ENCODE peak calls at places on chromosomes 5 and 9, in five cellular contexts. S, J, I, Q and B are unnamed samples.

GRCh38 chr5:34001231-34001935 is 6.5 kb downstream of the AMACR start:
- DNase-seq in S (peak), J (peak), Q (peak), I (no peak), B (peak)

GRCh38 chr9:128271112-128271511 is 4.7 kb downstream of the GOLGA2 start:
- DNase-seq in Q (no peak), I (peak), J (peak), S (peak), B (no peak)

GRCh38 chr9:93634311-93635185 is 58.2 kb downstream of the PHF2 start:
- DNase-seq in Q (no peak), S (no peak), I (no peak), J (no peak), B (no peak)

GRCh38 chr5:12592228-12592627 is 688.0 kb upstream of the CTNND2 start:
- DNase-seq in J (no peak), I (no peak), Q (no peak), S (no peak), B (no peak)

GRCh38 chr5:123790226-123790625 is 278.2 kb downstream of the CSNK1G3 start:
- DNase-seq in S (no peak), I (no peak), Q (no peak), J (no peak), B (no peak)

GRCh38 chr9:34564617-34565016 is 24.9 kb downstream of the CNTFR start:
- DNase-seq in S (no peak), I (no peak), Q (no peak), J (no peak), B (no peak)

GRCh38 chr5:149054416-149054815 is 8.4 kb downstream of the SH3TC2 start:
- DNase-seq in Q (no peak), I (no peak), S (no peak), J (no peak), B (peak)

GRCh38 chr5:108905818-108906217 is 158.1 kb downstream of the FER start:
- DNase-seq in Q (peak), S (peak), I (peak), J (no peak), B (no peak)

GRCh38 chr5:58264276-58264675 is 195.6 kb downstream of the PLK2 start:
- DNase-seq in I (no peak), Q (no peak), S (no peak), J (no peak), B (peak)

GRCh38 chr5:68272289-68272688 is 56.7 kb downstream of the PIK3R1 start:
- DNase-seq in S (no peak), J (no peak), I (no peak), Q (no peak), B (peak)

GRCh38 chr5:37254581-37254980 is 5.4 kb upstream of the CPLANE1 start:
- DNase-seq in S (no peak), J (no peak), I (no peak), Q (no peak), B (no peak)

GRCh38 chr9:19331877-19332276 is 48.2 kb downstream of the RPS6 start:
- DNase-seq in I (no peak), Q (no peak), S (no peak), J (no peak), B (no peak)

GRCh38 chr5:54563083-54563761 is 45.7 kb downstream of the SNX18 start:
- DNase-seq in Q (no peak), I (peak), J (no peak), S (peak), B (no peak)

GRCh38 chr9:31519011-31519410 is 865.4 kb upstream of the ACO1 start:
- DNase-seq in I (no peak), Q (no peak), J (no peak), S (peak), B (peak)

GRCh38 chr9:130043654-130044623 is 950 bp upstream of the FNBP1 start:
- DNase-seq in Q (peak), J (peak), I (no peak), S (no peak), B (peak)

GRCh38 chr9:124248066-124248465 is 9.7 kb upstream of the NEK6 start:
- DNase-seq in Q (no peak), J (no peak), I (no peak), S (no peak), B (peak)

GRCh38 chr9:16139781-16140180 is 586.9 kb downstream of the CCDC171 start:
- DNase-seq in S (no peak), J (no peak), I (no peak), Q (no peak), B (peak)

GRCh38 chr5:177973066-177973635 is 22.9 kb downstream of the PROP1 start:
- DNase-seq in S (peak), I (peak), J (no peak), Q (no peak), B (no peak)

GRCh38 chr5:124740991-124741583 is 5.4 kb downstream of the ZNF608 start:
- DNase-seq in S (peak), I (peak), Q (peak), J (no peak), B (peak)

GRCh38 chr5:96854067-96854466 is 22.2 kb upstream of the ERAP2 start:
- DNase-seq in Q (no peak), J (no peak), S (no peak), I (no peak), B (no peak)

GRCh38 chr5:7271728-7272127 is 124.2 kb upstream of the ADCY2 start:
- DNase-seq in Q (no peak), I (no peak), J (no peak), S (no peak), B (no peak)

GRCh38 chr9:124267271-124267807 is 9.6 kb downstream of the NEK6 start:
- DNase-seq in I (peak), J (peak), S (peak), Q (peak), B (peak)

GRCh38 chr5:12704955-12705354 is 800.7 kb upstream of the CTNND2 start:
- DNase-seq in S (peak), Q (no peak), I (peak), J (no peak), B (no peak)

GRCh38 chr5:111781200-111781599 is 24.2 kb upstream of the NREP start:
- DNase-seq in Q (peak), I (peak), J (peak), S (no peak), B (peak)

GRCh38 chr5:123125953-123126352 is 36.9 kb downstream of the PRDM6 start:
- DNase-seq in S (peak), Q (peak), I (no peak), J (no peak), B (peak)

GRCh38 chr5:59746261-59746765 is 147.2 kb downstream of the PDE4D start:
- DNase-seq in Q (peak), S (peak), I (peak), J (no peak), B (peak)

GRCh38 chr5:1460054-1460682 is 14.9 kb upstream of the SLC6A3 start:
- DNase-seq in I (no peak), S (no peak), Q (no peak), J (no peak), B (no peak)

GRCh38 chr9:128047231-128047630 is 19.9 kb downstream of the NAIF1 start:
- DNase-seq in S (no peak), I (no peak), J (no peak), Q (no peak), B (no peak)

GRCh38 chr5:1058549-1058945 is 49.9 kb downstream of the NKD2 start:
- DNase-seq in Q (no peak), J (no peak), I (no peak), S (no peak), B (no peak)

GRCh38 chr9:131181091-131181681 is 55.8 kb downstream of the NUP214 start:
- DNase-seq in S (no peak), I (no peak), J (no peak), Q (no peak), B (no peak)

GRCh38 chr9:111825468-111826145 is 30.9 kb upstream of the SHOC1 start:
- DNase-seq in S (peak), J (no peak), I (peak), Q (no peak), B (peak)

GRCh38 chr5:95842955-95843544 is 20.5 kb upstream of the GLRX start:
- DNase-seq in J (peak), I (no peak), S (no peak), Q (peak), B (peak)

GRCh38 chr9:81890104-81890503 is 38.1 kb upstream of the SPATA31D4 start:
- DNase-seq in Q (no peak), I (no peak), J (no peak), S (peak), B (peak)

GRCh38 chr5:107518219-107519015 is 152.3 kb downstream of the EFNA5 start:
- DNase-seq in Q (peak), S (no peak), J (no peak), I (no peak), B (no peak)

GRCh38 chr9:1530681-1531080 is 480.5 kb downstream of the DMRT2 start:
- DNase-seq in J (no peak), S (no peak), I (no peak), Q (no peak), B (no peak)

GRCh38 chr5:176822041-176822425 is 11.7 kb downstream of the UNC5A start:
- DNase-seq in S (no peak), J (no peak), Q (no peak), I (peak), B (no peak)

GRCh38 chr5:134738963-134739661 is 764 bp downstream of the CAMLG start:
- DNase-seq in J (no peak), S (peak), Q (peak), I (peak), B (peak)

DNA sequence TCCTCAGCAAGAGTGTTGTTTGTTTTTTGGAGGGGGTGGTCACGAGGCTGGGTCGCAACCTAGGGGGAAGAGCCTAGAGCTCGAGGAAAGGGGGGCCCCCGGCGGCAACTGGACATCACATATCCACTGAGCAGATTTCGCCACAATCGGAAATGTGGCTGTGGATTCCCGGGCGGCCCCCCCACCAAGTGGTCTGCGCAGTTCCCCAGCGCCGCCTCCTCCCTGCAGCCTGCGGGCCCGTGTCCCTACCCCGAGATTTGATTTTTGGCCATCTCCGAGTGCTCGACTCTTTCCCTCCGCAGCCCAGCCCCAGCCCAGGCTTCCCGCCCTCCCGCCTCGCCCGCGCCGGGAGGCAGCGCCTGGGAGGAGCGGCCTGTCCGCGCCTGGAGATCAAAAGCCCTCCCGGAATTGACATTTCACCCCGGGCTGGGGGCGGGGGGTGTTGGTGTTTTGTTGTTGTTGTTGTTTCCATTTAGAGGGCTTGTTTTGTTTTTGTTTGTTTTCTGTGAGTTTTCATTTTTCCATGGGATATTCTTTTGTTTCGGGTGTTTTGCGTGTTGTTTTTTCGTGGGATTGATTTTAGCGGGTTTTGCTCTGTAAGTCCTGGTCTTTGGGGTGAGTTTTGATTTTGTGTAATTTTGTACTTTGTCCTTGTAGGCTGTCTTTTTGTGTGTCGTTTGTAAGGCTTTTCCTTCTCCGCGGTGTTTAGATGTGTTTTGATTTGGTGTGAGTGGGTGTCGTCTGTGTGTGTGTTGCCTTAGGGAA is 1.6 kb upstream of the PAX5 start:
- DNase-seq in J (no peak), I (no peak), S (no peak), Q (peak), B (no peak)
- H3K4me3 ChIP-seq in J (no peak), I (no peak), S (no peak), Q (no peak), B (no peak)

DNA sequence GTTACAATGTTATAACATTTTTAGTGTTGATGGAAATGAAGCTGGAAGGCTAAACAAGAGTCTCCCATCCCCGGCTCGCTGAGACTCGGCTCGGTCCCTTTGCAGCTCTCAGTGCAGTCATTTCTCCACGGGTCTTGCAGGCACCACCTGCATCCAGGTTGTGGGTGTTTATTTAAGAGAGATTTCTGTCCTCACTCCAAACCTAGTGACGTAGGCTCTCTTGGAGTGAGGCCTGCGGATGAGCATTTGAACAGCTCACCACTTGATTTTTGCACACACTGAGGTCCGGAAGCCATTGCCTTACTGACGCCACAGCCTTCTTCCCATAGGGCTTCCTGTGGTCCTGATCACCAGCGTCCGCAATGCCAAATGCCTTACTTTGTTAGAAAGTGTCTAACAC is 197.7 kb upstream of the OTULINL start:
- DNase-seq in I (no peak), S (no peak), J (no peak), Q (no peak), B (no peak)
- TF ChIP-seq CTCF in I (no peak), S (no peak), J (no peak), Q (no peak), B (no peak)

DNA sequence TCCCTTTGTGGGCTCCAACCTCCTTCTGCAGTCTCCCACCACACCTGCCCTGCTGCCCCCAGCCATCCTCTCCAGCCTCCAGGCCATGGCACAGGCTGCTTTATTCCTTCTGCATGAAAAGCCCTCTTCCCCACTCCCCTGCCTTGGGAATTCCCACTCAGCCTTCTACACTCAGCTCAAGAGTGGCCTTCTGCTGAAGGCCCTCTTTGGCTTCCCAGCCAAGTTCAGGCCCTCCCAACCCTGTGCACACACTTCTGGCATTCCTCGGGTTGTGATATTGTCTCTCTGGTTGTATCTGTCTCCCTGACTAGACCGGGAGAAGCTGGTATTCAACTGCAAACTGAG is 5.7 kb downstream of the SHB start:
- DNase-seq in Q (no peak), J (no peak), S (no peak), I (no peak), B (no peak)
- H3K4me3 ChIP-seq in Q (no peak), J (no peak), S (no peak), I (no peak), B (peak)

GRCh38 chr5:129271309-129271708 is 176.8 kb downstream of the ISOC1 start:
- DNase-seq in Q (no peak), J (no peak), I (peak), S (peak), B (peak)
- TF ChIP-seq CTCF in Q (no peak), J (no peak), I (peak), S (peak), B (peak)

GRCh38 chr9:21031091-21031817 is at the start of gene HACD4:
- DNase-seq in I (peak), J (peak), Q (peak), S (peak), B (peak)

GRCh38 chr9:21029661-21030060 is 1.8 kb downstream of the HACD4 start:
- DNase-seq in S (no peak), J (no peak), I (no peak), Q (no peak), B (no peak)

GRCh38 chr9:21030389-21031035 is 928 bp downstream of the HACD4 start:
- DNase-seq in I (no peak), S (peak), Q (peak), J (no peak), B (peak)

GRCh38 chr9:21028476-21028875 is 3.0 kb downstream of the HACD4 start:
- DNase-seq in J (no peak), Q (no peak), S (no peak), I (no peak), B (no peak)

GRCh38 chr9:21031818-21032203 is 371 bp upstream of the HACD4 start:
- DNase-seq in S (no peak), I (no peak), Q (no peak), J (no peak), B (no peak)
- H3K4me3 ChIP-seq in S (peak), I (no peak), Q (peak), J (peak), B (peak)

DNA sequence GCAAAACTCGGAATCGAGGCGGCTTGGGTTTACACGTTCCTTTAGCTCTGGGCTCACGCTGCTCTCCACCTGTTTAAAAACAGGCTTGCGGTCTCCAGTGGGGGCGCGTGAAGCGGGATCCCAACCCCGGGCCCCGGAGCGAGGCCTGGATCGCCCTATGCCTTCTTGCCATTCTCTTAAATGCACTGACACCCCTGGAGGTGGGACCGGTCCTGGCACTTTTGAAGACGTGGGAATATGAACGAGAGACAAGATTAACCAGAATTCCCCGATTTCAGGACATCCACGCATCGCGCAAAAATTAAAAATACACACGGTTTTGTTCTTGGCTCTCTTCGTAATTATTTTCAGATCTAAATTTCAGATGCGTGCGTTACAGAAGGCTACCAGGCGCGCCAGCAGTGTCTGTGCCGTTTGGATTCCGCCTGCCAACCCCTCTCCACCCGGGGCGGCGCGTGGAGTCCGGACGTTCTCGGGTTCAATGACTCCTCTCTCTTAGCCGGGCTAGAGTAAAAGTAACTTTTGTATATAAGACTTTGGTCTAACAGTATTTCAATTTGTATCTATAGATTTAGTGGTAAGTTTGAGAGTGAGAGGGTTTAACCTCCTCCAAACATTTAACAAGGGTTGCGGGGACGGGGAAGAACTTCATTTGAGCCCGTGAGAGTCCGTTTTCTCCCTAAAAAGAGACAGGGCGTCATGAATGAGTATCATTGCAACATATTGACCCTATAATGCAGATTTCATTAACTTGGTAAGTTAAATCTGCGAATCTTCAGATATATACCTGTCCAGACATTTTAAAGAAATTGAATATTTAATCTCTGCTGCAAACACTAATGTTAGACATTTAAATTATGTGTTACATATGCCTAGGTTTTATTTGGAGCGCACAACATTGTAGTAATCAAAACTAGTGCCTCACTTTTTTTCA is 3.8 kb downstream of the FOXD1 start:
- DNase-seq in J (no peak), I (no peak), Q (no peak), S (no peak), B (peak)
- TF ChIP-seq CTCF in J (no peak), I (no peak), Q (no peak), S (peak), B (peak)

GRCh38 chr5:150545246-150545645 is 37.3 kb downstream of the NDST1 start:
- DNase-seq in Q (no peak), I (no peak), S (no peak), J (no peak), B (no peak)

GRCh38 chr5:150542933-150543445 is 35.1 kb downstream of the NDST1 start:
- DNase-seq in J (peak), S (no peak), I (no peak), Q (no peak), B (no peak)

GRCh38 chr5:150541397-150541675 is 33.4 kb downstream of the NDST1 start:
- DNase-seq in I (no peak), Q (no peak), J (no peak), S (no peak), B (no peak)

GRCh38 chr5:150541895-150542294 is 34.0 kb downstream of the NDST1 start:
- DNase-seq in Q (no peak), I (peak), J (no peak), S (peak), B (no peak)

DNA sequence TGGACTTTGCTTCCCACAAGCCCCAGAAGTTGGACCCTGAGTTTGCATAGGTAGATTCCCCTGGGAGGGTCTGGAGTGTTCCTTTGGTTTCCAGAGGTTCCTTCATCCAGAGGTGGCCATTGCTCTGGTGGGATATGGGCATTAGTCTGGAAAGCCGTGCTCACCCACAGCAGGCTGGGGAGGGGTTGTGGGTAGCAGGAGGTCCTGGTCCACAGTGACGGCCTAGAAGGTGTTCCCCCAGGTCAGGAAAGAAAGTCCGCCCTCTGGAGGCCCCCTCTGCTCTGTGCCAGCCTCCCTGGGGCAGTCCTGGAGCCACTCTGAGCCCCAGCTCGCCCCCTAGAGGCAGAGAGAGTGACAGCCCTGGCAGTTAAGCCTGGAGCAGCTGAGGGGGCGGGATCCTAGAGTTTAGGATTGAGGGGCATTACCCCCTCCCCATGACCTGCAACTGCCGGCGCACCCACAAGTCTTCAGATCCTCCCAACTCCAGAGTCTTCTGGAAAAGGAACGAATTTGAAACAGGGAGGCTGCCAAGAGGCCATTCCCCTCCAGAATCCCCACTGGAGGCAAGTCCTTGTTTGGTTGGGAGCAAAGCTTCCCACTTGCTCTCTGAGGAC is 36.8 kb downstream of the NDST1 start:
- DNase-seq in Q (no peak), J (peak), S (peak), I (peak), B (peak)
- H3K4me3 ChIP-seq in Q (no peak), J (no peak), S (no peak), I (no peak), B (no peak)

GRCh38 chr9:136264046-136264802 is 18.6 kb upstream of the QSOX2 start:
- DNase-seq in I (no peak), S (no peak), Q (no peak), J (no peak), B (no peak)
- TF ChIP-seq CTCF in I (no peak), S (peak), Q (no peak), J (no peak), B (peak)